ENCODE peak calls at places on chromosomes 11 and 22, in nine cellular contexts. H is retinal pigment epithelial cell, U is psoas muscle, A is HL-60, X is hepatocyte, I is colonic mucosa, P is foreskin fibroblast, O is fibroblast of pulmonary artery, M is AG10803. K is an unnamed sample.

GRCh38 chr11:75929706-75930105 is 114.7 kb downstream of the UVRAG start:
- DNase-seq in H (no peak), U (no peak), A (no peak), X (no peak), I (no peak), P (no peak), O (no peak), M (no peak), K (no peak)

GRCh38 chr11:10622957-10623787 is 54.7 kb upstream of the LYVE1 start:
- DNase-seq in H (no peak), U (no peak), A (peak), X (no peak), I (no peak), P (no peak), O (no peak), M (no peak), K (peak)

GRCh38 chr11:16917941-16918340 is 96.3 kb downstream of the PLEKHA7 start:
- DNase-seq in H (no peak), U (no peak), A (no peak), X (no peak), I (no peak), P (no peak), O (peak), M (no peak), K (no peak)

GRCh38 chr22:48701296-48702030 is 1126.2 kb downstream of the BRD1 start:
- DNase-seq in H (no peak), U (no peak), A (no peak), X (no peak), I (no peak), P (no peak), O (no peak), M (no peak), K (no peak)

GRCh38 chr22:43945632-43946390 is 9.4 kb upstream of the SAMM50 start:
- DNase-seq in H (no peak), U (peak), A (peak), X (peak), I (peak), P (peak), O (peak), M (peak), K (no peak)

GRCh38 chr11:20000393-20001134 is 159.7 kb downstream of the DBX1 start:
- DNase-seq in H (no peak), U (no peak), A (no peak), X (peak), I (no peak), P (no peak), O (no peak), M (no peak), K (no peak)

GRCh38 chr11:133681901-133682300 is 149.6 kb upstream of the OPCML start:
- DNase-seq in H (no peak), U (no peak), A (no peak), X (no peak), I (no peak), P (no peak), O (no peak), M (no peak), K (no peak)

GRCh38 chr22:30290318-30290678 is 993 bp upstream of the CASTOR1 start:
- DNase-seq in H (no peak), U (no peak), A (no peak), X (no peak), I (no peak), P (no peak), O (no peak), M (no peak), K (no peak)

GRCh38 chr11:94305146-94305545 is 766 bp downstream of the IZUMO1R start:
- DNase-seq in H (no peak), U (no peak), A (no peak), X (peak), I (no peak), P (peak), O (peak), M (peak), K (no peak)

GRCh38 chr22:22938672-22939536 is 51.3 kb downstream of the IGLL5 start:
- DNase-seq in H (no peak), U (no peak), A (no peak), X (no peak), I (no peak), P (no peak), O (no peak), M (no peak), K (no peak)

GRCh38 chr11:89205378-89205777 is 27.7 kb downstream of the TYR start:
- DNase-seq in H (no peak), U (no peak), A (no peak), X (no peak), I (no peak), P (no peak), O (peak), M (no peak), K (no peak)

GRCh38 chr22:21651521-21652009 is 9.5 kb downstream of the SDF2L1 start:
- DNase-seq in H (no peak), U (no peak), A (no peak), X (no peak), I (no peak), P (no peak), O (no peak), M (no peak), K (no peak)

GRCh38 chr22:21652010-21652546 is 10.0 kb downstream of the SDF2L1 start:
- DNase-seq in H (peak), U (peak), A (peak), X (peak), I (peak), P (peak), O (peak), M (peak), K (no peak)

GRCh38 chr22:21652547-21653545 is 10.7 kb downstream of the SDF2L1 start:
- DNase-seq in H (no peak), U (no peak), A (no peak), X (peak), I (no peak), P (no peak), O (no peak), M (no peak), K (no peak)

GRCh38 chr22:21650280-21650679 is 8.2 kb downstream of the SDF2L1 start:
- DNase-seq in H (no peak), U (no peak), A (no peak), X (no peak), I (no peak), P (no peak), O (no peak), M (no peak), K (no peak)

DNA sequence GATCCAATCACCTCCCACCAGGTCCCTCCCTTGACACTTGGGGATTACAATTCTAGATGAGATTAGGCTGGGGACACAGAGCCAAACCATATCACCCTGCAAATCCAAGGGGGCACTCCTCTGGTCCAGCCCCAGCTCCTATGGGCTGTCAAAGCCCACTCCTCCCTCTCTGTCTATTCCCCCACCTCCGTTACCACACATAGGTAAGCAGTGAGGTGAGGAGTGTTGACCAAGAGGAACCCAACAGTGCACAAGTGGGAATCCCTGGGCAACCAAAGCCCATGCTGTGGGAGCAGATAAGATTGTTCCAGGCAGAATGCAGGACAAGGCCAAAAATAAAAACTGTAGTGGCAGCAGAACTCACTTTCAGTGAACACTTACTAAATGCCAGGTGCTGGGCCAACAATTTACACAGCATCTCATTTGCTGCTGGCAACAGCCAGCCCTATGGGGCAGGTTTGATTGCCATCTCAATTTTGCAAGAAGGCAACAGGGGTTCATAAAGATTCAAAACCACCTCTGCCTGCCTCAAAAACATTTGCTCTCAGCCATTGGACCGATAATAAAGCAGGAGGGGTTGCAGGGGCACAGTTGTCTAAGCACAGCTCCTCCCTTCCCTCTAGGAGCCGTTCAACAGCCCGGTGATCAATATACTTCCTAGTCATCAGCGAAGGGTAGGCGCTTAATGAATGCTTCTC is 8.9 kb downstream of the SDF2L1 start:
- DNase-seq in H (no peak), U (no peak), A (no peak), X (peak), I (no peak), P (no peak), O (no peak), M (no peak), K (no peak)
- H3K4me3 ChIP-seq in H (peak), U (peak), A (no peak), X (peak), I (peak), P (peak), O (peak), M (peak), K (peak)

GRCh38 chr11:105466582-105467228 is 143.2 kb upstream of the GRIA4 start:
- DNase-seq in H (peak), U (no peak), A (no peak), X (peak), I (no peak), P (peak), O (peak), M (peak), K (no peak)
- TF ChIP-seq CTCF in H (no peak), U (no peak), A (no peak), X (no peak), I (no peak), P (no peak), O (no peak), M (no peak), K (no peak)

GRCh38 chr11:1745701-1746320 is 4.6 kb downstream of the IFITM10 start:
- DNase-seq in H (no peak), U (no peak), A (no peak), X (no peak), I (no peak), P (no peak), O (no peak), M (no peak), K (no peak)

GRCh38 chr11:1748467-1749019 is 1.9 kb downstream of the IFITM10 start:
- DNase-seq in H (no peak), U (no peak), A (no peak), X (no peak), I (no peak), P (no peak), O (no peak), M (no peak), K (no peak)

GRCh38 chr11:1746516-1746931 is 3.9 kb downstream of the IFITM10 start:
- DNase-seq in H (no peak), U (peak), A (peak), X (no peak), I (peak), P (no peak), O (no peak), M (no peak), K (no peak)

GRCh38 chr11:1747753-1748466 is 2.5 kb downstream of the IFITM10 start:
- DNase-seq in H (no peak), U (peak), A (no peak), X (no peak), I (no peak), P (no peak), O (no peak), M (no peak), K (no peak)

GRCh38 chr11:1746956-1747752 is 3.2 kb downstream of the IFITM10 start:
- DNase-seq in H (no peak), U (no peak), A (no peak), X (no peak), I (no peak), P (no peak), O (no peak), M (no peak), K (no peak)
- H3K4me3 ChIP-seq in H (peak), U (peak), A (no peak), X (no peak), I (no peak), P (no peak), O (no peak), M (no peak), K (no peak)

GRCh38 chr22:24830205-24830979 is 24.4 kb downstream of the SGSM1 start:
- DNase-seq in H (no peak), U (no peak), A (no peak), X (no peak), I (no peak), P (no peak), O (no peak), M (no peak), K (no peak)

GRCh38 chr22:24831678-24832077 is 25.7 kb downstream of the SGSM1 start:
- DNase-seq in H (no peak), U (no peak), A (no peak), X (no peak), I (no peak), P (no peak), O (no peak), M (no peak), K (no peak)

GRCh38 chr22:24833881-24834495 is 28.0 kb downstream of the SGSM1 start:
- DNase-seq in H (no peak), U (no peak), A (no peak), X (no peak), I (no peak), P (no peak), O (no peak), M (no peak), K (no peak)

GRCh38 chr22:24836282-24836681 is 30.3 kb downstream of the SGSM1 start:
- DNase-seq in H (no peak), U (no peak), A (no peak), X (no peak), I (no peak), P (no peak), O (peak), M (no peak), K (no peak)

DNA sequence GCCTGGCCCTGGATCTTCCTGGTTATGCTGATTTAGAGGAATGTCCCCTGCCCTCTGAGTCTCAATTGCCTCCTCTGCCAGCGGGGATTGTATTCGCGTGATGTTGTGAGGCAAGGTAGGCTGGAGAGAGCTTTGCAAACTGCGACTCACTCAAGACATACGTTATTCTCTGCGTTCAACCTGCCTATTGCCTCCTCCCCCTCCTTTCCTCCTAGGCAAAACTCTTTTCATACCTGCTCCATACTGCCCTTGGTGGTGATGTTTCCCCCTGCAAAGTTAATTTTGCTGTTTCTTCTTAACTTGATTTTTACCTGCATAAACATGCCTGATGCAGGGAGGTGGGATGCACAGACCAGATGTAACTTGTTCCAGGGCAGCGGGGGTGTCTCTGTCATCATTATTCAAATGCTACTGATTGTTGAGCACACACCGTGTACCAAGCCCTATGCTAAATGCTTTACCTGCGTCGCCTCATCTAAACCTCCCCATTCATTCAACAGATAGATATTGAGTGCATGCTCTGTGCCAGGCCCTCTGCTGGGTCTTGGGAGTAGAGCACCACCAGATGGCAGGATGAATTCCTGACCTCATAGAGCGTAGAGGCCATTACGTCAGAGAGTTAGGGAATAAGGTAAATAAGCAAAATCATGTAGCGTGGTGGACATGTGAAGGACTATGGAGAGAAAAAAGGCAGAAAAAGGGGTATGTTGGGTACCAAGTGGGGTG is 29.0 kb downstream of the SGSM1 start:
- DNase-seq in H (no peak), U (no peak), A (peak), X (peak), I (peak), P (no peak), O (peak), M (no peak), K (no peak)
- TF ChIP-seq CTCF in H (peak), U (no peak), A (no peak), X (peak), I (no peak), P (no peak), O (peak), M (peak), K (no peak)

DNA sequence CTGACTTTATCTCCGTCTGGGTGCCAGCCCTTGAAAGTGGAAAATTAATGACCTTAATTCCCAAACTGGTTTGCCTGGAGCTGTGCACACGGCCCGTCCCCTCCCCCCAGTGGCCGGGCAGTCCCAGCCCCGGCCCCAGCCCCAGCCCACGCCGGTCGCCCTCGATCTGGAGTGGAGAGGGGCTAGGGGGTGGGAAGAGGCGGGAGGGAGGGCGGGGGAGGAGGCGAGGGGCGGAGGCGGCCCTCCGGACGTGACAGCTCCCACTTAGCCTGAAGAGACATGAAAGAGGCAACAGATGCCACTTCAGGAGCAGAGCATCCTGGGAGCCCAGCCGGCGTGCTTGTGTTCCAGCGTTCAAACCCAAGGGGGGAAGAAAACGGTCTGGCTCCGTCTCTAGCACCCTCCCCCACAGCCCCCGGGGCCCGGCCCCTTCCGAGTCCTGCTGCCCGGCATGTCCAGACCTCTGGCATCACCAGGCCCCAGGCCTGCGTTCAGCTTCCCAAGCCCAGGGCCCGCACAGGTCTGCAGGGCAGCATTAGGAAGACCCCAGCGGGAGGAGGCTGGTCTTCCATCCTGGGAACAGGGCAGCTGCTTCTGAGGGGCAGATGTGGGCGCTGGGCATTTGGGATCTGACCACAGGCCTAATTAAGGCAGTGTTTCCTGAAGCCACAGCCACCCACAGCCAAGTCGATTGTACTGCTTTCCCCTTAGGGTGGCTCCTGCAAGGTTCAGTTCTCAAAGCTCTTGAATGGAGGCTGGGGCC is 20.0 kb upstream of the LMO1 start:
- DNase-seq in H (no peak), U (no peak), A (no peak), X (peak), I (peak), P (no peak), O (no peak), M (no peak), K (no peak)
- H3K4me3 ChIP-seq in H (peak), U (peak), A (no peak), X (no peak), I (no peak), P (no peak), O (no peak), M (no peak), K (no peak)

GRCh38 chr22:21054046-21054713 is 8.4 kb downstream of the LRRC74B start:
- DNase-seq in H (no peak), U (no peak), A (no peak), X (no peak), I (no peak), P (no peak), O (no peak), M (no peak), K (no peak)
- TF ChIP-seq CTCF in H (no peak), U (no peak), A (no peak), X (no peak), I (no peak), P (no peak), O (no peak), M (no peak), K (no peak)

K was measured in GM12864.